ENCODE peak calls at places on chromosomes 16 and 17, in five cellular contexts. One of them, this sample, is unnamed.

GRCh38 chr17:45170976-45171337 is 9.3 kb downstream of the HEXIM2 start:
- DNase-seq in stomach: peak
- DNase-seq in fibroblast of pulmonary artery: peak
- DNase-seq in lower lobe of right lung: peak
- DNase-seq in tibial artery: peak
- DNase-seq in this sample: peak

GRCh38 chr16:27181020-27181419 is 22.3 kb upstream of the KDM8 start:
- DNase-seq in stomach: no peak
- DNase-seq in fibroblast of pulmonary artery: no peak
- DNase-seq in lower lobe of right lung: no peak
- DNase-seq in tibial artery: no peak
- DNase-seq in this sample: no peak

GRCh38 chr17:73635101-73635767 is 9.0 kb downstream of the SDK2 start:
- DNase-seq in stomach: no peak
- DNase-seq in fibroblast of pulmonary artery: no peak
- DNase-seq in lower lobe of right lung: no peak
- DNase-seq in tibial artery: peak
- DNase-seq in this sample: no peak

GRCh38 chr17:59355695-59356323 is 24.4 kb downstream of the YPEL2 start:
- DNase-seq in stomach: no peak
- DNase-seq in fibroblast of pulmonary artery: no peak
- DNase-seq in lower lobe of right lung: no peak
- DNase-seq in tibial artery: no peak
- DNase-seq in this sample: no peak

GRCh38 chr16:22323173-22323997 is 26.2 kb downstream of the POLR3E start:
- DNase-seq in stomach: no peak
- DNase-seq in fibroblast of pulmonary artery: no peak
- DNase-seq in lower lobe of right lung: no peak
- DNase-seq in tibial artery: no peak
- DNase-seq in this sample: no peak

GRCh38 chr16:49602201-49603041 is 228.8 kb downstream of the C16orf78 start:
- DNase-seq in stomach: peak
- DNase-seq in fibroblast of pulmonary artery: no peak
- DNase-seq in lower lobe of right lung: no peak
- DNase-seq in tibial artery: peak
- DNase-seq in this sample: no peak

GRCh38 chr16:15575293-15576049 is 67.5 kb downstream of the MARF1 start:
- DNase-seq in stomach: no peak
- DNase-seq in fibroblast of pulmonary artery: no peak
- DNase-seq in lower lobe of right lung: no peak
- DNase-seq in tibial artery: no peak
- DNase-seq in this sample: no peak

GRCh38 chr16:79797486-79797885 is 196.9 kb upstream of the MAF start:
- DNase-seq in stomach: no peak
- DNase-seq in fibroblast of pulmonary artery: no peak
- DNase-seq in lower lobe of right lung: no peak
- DNase-seq in tibial artery: no peak
- DNase-seq in this sample: no peak

GRCh38 chr16:85586360-85587145 is 26.6 kb upstream of the GSE1 start:
- DNase-seq in stomach: peak
- DNase-seq in fibroblast of pulmonary artery: no peak
- DNase-seq in lower lobe of right lung: no peak
- DNase-seq in tibial artery: peak
- DNase-seq in this sample: no peak

GRCh38 chr16:30053376-30054015 is 12.1 kb upstream of the ALDOA start:
- DNase-seq in stomach: no peak
- DNase-seq in fibroblast of pulmonary artery: peak
- DNase-seq in lower lobe of right lung: no peak
- DNase-seq in tibial artery: no peak
- DNase-seq in this sample: peak

GRCh38 chr16:79042141-79042540 is 558.4 kb downstream of the MAF start:
- DNase-seq in stomach: no peak
- DNase-seq in fibroblast of pulmonary artery: no peak
- DNase-seq in lower lobe of right lung: no peak
- DNase-seq in tibial artery: no peak
- DNase-seq in this sample: no peak

GRCh38 chr17:44775136-44775837 is 16.5 kb downstream of the ADAM11 start:
- DNase-seq in stomach: peak
- DNase-seq in fibroblast of pulmonary artery: peak
- DNase-seq in lower lobe of right lung: peak
- DNase-seq in tibial artery: peak
- DNase-seq in this sample: peak

DNA sequence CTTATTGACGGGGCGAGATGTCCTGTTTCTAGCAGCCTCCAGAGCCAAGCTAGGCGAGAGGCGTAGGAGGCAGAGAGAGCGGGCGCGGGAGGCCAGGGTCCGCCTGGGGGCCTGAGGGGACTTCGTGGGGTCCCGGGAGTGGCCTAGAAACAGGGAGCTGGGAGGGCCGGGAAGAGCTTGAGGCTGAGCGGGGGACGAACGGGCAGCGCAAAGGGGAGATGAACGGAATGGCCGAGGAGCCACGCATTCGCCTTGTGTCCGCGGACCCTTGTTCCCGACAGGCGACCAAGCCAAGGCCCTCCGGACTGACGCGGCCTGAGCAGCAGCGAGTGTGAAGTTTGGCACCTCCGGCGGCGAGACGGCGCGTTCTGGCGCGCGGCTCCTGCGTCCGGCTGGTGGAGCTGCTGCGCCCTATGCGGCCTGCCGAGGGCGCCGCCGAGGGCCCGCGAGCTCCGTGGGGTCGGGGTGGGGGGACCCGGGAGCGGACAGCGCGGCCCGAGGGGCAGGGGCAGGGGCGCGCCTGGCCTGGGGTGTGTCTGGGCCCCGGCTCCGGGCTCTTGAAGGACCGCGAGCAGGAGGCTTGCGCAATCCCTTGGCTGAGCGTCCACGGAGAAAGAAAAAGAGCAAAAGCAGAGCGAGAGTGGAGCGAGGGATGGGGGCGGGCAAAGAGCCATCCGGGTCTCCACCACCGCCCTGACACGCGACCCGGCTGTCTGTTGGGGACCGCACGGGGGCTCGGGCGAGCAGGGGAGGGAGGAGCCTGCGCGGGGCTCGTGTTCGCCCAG is 1.2 kb upstream of the CBX4 start:
- DNase-seq in stomach: peak
- DNase-seq in fibroblast of pulmonary artery: peak
- DNase-seq in lower lobe of right lung: peak
- DNase-seq in tibial artery: peak
- DNase-seq in this sample: peak
- H3K4me3 ChIP-seq in stomach: peak
- H3K4me3 ChIP-seq in fibroblast of pulmonary artery: no peak
- H3K4me3 ChIP-seq in lower lobe of right lung: peak
- H3K4me3 ChIP-seq in tibial artery: peak
- H3K4me3 ChIP-seq in this sample: peak

DNA sequence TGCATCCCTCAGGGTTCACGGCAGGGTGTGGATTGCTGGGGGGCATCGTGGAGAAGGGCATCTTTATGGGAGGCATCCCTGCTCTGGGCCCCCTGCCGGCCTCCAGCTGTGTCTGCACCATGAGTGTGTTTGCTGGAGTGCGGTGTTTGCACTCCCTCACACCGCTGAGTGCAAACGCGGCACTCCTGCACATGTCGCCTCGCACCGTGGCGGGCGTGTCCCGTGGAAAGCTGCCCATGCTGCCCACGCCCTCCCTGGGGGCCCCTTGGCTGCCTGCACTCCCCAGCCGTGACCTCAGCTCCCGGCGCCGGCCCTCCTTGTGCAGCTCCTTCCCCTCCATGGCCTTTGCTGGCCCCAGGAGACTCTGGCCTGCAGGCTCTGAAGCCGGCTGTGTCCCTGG is 74.6 kb upstream of the ZNF750 start:
- DNase-seq in stomach: peak
- DNase-seq in fibroblast of pulmonary artery: no peak
- DNase-seq in lower lobe of right lung: peak
- DNase-seq in tibial artery: no peak
- DNase-seq in this sample: no peak
- TF ChIP-seq CTCF in stomach: peak
- TF ChIP-seq CTCF in fibroblast of pulmonary artery: peak
- TF ChIP-seq CTCF in lower lobe of right lung: peak
- TF ChIP-seq CTCF in tibial artery: peak
- TF ChIP-seq CTCF in this sample: peak

GRCh38 chr16:70695351-70696070 is 9.7 kb upstream of the MTSS2 start:
- DNase-seq in stomach: peak
- DNase-seq in fibroblast of pulmonary artery: no peak
- DNase-seq in lower lobe of right lung: peak
- DNase-seq in tibial artery: no peak
- DNase-seq in this sample: no peak

GRCh38 chr16:70693231-70693671 is 7.4 kb upstream of the MTSS2 start:
- DNase-seq in stomach: no peak
- DNase-seq in fibroblast of pulmonary artery: no peak
- DNase-seq in lower lobe of right lung: no peak
- DNase-seq in tibial artery: peak
- DNase-seq in this sample: no peak

GRCh38 chr16:70694088-70694487 is 8.2 kb upstream of the MTSS2 start:
- DNase-seq in stomach: no peak
- DNase-seq in fibroblast of pulmonary artery: peak
- DNase-seq in lower lobe of right lung: no peak
- DNase-seq in tibial artery: no peak
- DNase-seq in this sample: peak

GRCh38 chr16:70696368-70696767 is 10.5 kb upstream of the MTSS2 start:
- DNase-seq in stomach: no peak
- DNase-seq in fibroblast of pulmonary artery: no peak
- DNase-seq in lower lobe of right lung: no peak
- DNase-seq in tibial artery: no peak
- DNase-seq in this sample: no peak

DNA sequence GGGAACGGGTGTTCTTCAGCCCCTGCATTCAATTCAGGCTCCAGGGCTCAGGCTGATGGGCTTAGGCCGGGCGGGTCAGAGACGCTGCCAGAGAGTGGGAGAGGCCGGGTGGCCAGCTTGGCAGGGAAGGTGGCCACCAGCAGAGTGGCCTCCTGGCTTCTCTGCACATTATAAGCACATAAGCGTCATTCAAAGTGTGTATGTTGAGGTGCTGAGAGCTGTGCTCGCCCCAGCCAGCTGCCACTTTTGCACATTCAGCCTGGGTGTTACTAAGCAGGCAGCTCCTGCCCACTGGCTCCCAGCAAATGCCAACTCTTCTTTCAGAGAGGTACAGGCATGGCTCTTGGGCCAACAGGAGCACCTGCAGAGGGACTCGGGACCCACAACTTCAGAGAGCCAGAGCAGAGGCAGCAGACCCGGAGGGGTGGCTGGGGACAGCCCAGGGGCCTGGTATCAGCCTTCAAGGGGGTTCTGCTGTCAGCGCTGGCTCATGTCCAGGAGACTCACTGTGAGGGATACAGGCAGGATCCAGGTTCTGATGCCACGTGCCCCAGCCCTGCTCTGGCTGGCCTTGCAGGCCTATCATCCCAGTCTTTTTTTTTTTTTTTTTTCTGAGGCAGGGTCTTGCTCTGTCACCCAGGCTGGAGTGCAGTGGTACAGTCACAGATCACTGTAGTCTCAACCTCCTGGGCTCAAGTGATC is 8.8 kb upstream of the MTSS2 start:
- DNase-seq in stomach: no peak
- DNase-seq in fibroblast of pulmonary artery: no peak
- DNase-seq in lower lobe of right lung: no peak
- DNase-seq in tibial artery: no peak
- DNase-seq in this sample: no peak
- H3K4me3 ChIP-seq in stomach: no peak
- H3K4me3 ChIP-seq in fibroblast of pulmonary artery: no peak
- H3K4me3 ChIP-seq in lower lobe of right lung: no peak
- H3K4me3 ChIP-seq in tibial artery: no peak
- H3K4me3 ChIP-seq in this sample: no peak

DNA sequence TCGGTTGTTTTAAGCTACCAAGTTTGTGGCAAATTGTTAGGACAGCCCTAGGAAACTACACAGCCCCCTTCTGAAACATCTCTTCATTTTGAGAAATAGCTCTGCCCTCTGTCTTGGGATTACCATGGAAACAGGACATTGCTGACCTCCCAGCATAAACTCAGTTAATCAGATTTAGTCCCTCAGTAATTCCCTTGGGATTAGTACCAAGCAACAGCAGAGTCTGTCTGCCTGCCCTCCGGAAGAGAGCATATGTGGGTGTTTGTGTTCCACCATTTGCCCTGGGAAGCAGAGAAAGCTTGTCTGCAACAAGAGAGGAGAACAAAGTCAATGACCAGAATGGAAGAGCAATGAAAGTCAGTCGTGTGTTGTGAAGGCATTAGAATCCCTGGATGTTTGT is 26.1 kb downstream of the NUDT7 start:
- DNase-seq in stomach: no peak
- DNase-seq in fibroblast of pulmonary artery: no peak
- DNase-seq in lower lobe of right lung: no peak
- DNase-seq in tibial artery: no peak
- DNase-seq in this sample: no peak
- TF ChIP-seq CTCF in stomach: no peak
- TF ChIP-seq CTCF in fibroblast of pulmonary artery: no peak
- TF ChIP-seq CTCF in lower lobe of right lung: no peak
- TF ChIP-seq CTCF in tibial artery: no peak
- TF ChIP-seq CTCF in this sample: no peak

GRCh38 chr17:7236808-7237207 is 2.4 kb downstream of the PHF23 start:
- DNase-seq in stomach: no peak
- DNase-seq in fibroblast of pulmonary artery: no peak
- DNase-seq in lower lobe of right lung: no peak
- DNase-seq in tibial artery: no peak
- DNase-seq in this sample: no peak
- H3K4me3 ChIP-seq in stomach: no peak
- H3K4me3 ChIP-seq in fibroblast of pulmonary artery: peak
- H3K4me3 ChIP-seq in lower lobe of right lung: peak
- H3K4me3 ChIP-seq in tibial artery: no peak
- H3K4me3 ChIP-seq in this sample: peak

GRCh38 chr16:351804-352520 is 561 bp downstream of the AXIN1 start:
- DNase-seq in stomach: no peak
- DNase-seq in fibroblast of pulmonary artery: no peak
- DNase-seq in lower lobe of right lung: peak
- DNase-seq in tibial artery: no peak
- DNase-seq in this sample: peak

GRCh38 chr16:350203-350602 is 2.3 kb downstream of the AXIN1 start:
- DNase-seq in stomach: no peak
- DNase-seq in fibroblast of pulmonary artery: no peak
- DNase-seq in lower lobe of right lung: no peak
- DNase-seq in tibial artery: no peak
- DNase-seq in this sample: no peak

GRCh38 chr16:347203-347602 is 5.3 kb downstream of the AXIN1 start:
- DNase-seq in stomach: no peak
- DNase-seq in fibroblast of pulmonary artery: no peak
- DNase-seq in lower lobe of right lung: no peak
- DNase-seq in tibial artery: no peak
- DNase-seq in this sample: no peak

GRCh38 chr16:346587-346986 is 5.9 kb downstream of the AXIN1 start:
- DNase-seq in stomach: no peak
- DNase-seq in fibroblast of pulmonary artery: peak
- DNase-seq in lower lobe of right lung: no peak
- DNase-seq in tibial artery: no peak
- DNase-seq in this sample: no peak

DNA sequence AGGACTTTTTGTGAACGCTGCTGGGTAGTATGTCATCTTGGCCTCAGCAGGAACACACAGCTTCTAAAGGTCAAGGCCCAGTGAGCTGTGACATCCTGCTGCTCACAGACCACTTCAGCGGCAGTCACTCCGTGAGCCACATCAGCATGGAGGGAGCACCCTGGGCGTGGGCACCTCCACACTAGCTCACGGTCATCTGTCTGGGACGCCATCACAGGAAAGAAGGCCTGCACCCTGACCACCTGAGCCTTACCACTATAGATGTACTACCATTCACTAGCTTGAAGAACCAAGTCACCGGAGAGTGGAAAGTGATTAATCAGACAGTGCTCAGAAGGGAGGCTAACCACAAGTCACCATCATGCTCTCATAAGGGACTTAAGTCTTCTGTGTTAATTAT is 3.3 kb downstream of the AXIN1 start:
- DNase-seq in stomach: no peak
- DNase-seq in fibroblast of pulmonary artery: no peak
- DNase-seq in lower lobe of right lung: no peak
- DNase-seq in tibial artery: no peak
- DNase-seq in this sample: no peak
- TF ChIP-seq CTCF in stomach: no peak
- TF ChIP-seq CTCF in fibroblast of pulmonary artery: no peak
- TF ChIP-seq CTCF in lower lobe of right lung: no peak
- TF ChIP-seq CTCF in tibial artery: no peak
- TF ChIP-seq CTCF in this sample: no peak